ENCODE peak calls at places on chromosome 5, in five cellular contexts. W, A, K, I and N are unnamed samples. For H3K4me1 and H3K9me3, the result is how much of the 10 kb centered on the place peaks cover.

GRCh38 chr5:104937591-104937990 is 1375.0 kb upstream of the NUDT12 start:
- DNase-seq in W (no peak), A (no peak), K (no peak), I (no peak), N (no peak)

GRCh38 chr5:107951322-107951721 is 280.6 kb upstream of the EFNA5 start:
- DNase-seq in W (no peak), A (no peak), K (no peak), I (no peak), N (no peak)

GRCh38 chr5:1246711-1247431 is 21.7 kb downstream of the SLC6A18 start:
- DNase-seq in W (no peak), A (peak), K (peak), I (no peak), N (peak)

GRCh38 chr5:171264842-171265241 is 44.2 kb upstream of the TLX3 start:
- DNase-seq in W (no peak), A (no peak), K (no peak), I (no peak), N (no peak)

GRCh38 chr5:74394924-74395880 is 245.3 kb downstream of the ENC1 start:
- DNase-seq in W (no peak), A (no peak), K (no peak), I (no peak), N (peak)

GRCh38 chr5:103915081-103915480 is 352.5 kb upstream of the NUDT12 start:
- DNase-seq in W (no peak), A (no peak), K (no peak), I (no peak), N (no peak)

GRCh38 chr5:89342106-89342876 is 459.3 kb upstream of the MEF2C start:
- DNase-seq in W (peak), A (no peak), K (no peak), I (no peak), N (no peak)

GRCh38 chr5:24094081-24094480 is 550.7 kb downstream of the CDH10 start:
- DNase-seq in W (no peak), A (no peak), K (no peak), I (no peak), N (no peak)

GRCh38 chr5:107704686-107705389 is 34.1 kb upstream of the EFNA5 start:
- DNase-seq in W (no peak), A (no peak), K (no peak), I (no peak), N (no peak)

GRCh38 chr5:75512383-75513074 is 838 bp downstream of the POLK start:
- DNase-seq in W (peak), A (no peak), K (no peak), I (no peak), N (no peak)

GRCh38 chr5:159095882-159096554 is 3.7 kb downstream of the EBF1 start:
- DNase-seq in W (no peak), A (no peak), K (no peak), I (no peak), N (no peak)

GRCh38 chr5:90940227-90940995 is 381.8 kb downstream of the ADGRV1 start:
- DNase-seq in W (peak), A (peak), K (no peak), I (no peak), N (peak)

GRCh38 chr5:176533894-176534611 is 3.1 kb downstream of the RNF44 start:
- DNase-seq in W (peak), A (peak), K (no peak), I (peak), N (peak)

GRCh38 chr5:172439785-172440480 is 14.4 kb downstream of the SH3PXD2B start:
- DNase-seq in W (no peak), A (no peak), K (no peak), I (peak), N (no peak)

GRCh38 chr5:68245325-68245724 is 29.8 kb downstream of the PIK3R1 start:
- DNase-seq in W (peak), A (no peak), K (no peak), I (no peak), N (no peak)

GRCh38 chr5:180021900-180022299 is 49.7 kb downstream of the RNF130 start:
- DNase-seq in W (no peak), A (no peak), K (no peak), I (no peak), N (no peak)

GRCh38 chr5:171957591-171958251 is 48.7 kb downstream of the FBXW11 start:
- DNase-seq in W (no peak), A (no peak), K (no peak), I (no peak), N (no peak)

GRCh38 chr5:163177971-163178370 is 259.4 kb upstream of the CCNG1 start:
- DNase-seq in W (no peak), A (no peak), K (no peak), I (no peak), N (no peak)

GRCh38 chr5:120803282-120803681 is 339.2 kb downstream of the PRR16 start:
- DNase-seq in W (peak), A (no peak), K (no peak), I (no peak), N (no peak)

GRCh38 chr5:180866985-180867384 is 5.9 kb upstream of the ZFP62 start:
- DNase-seq in W (no peak), A (no peak), K (no peak), I (no peak), N (no peak)

GRCh38 chr5:66744040-66744439 is 147.8 kb downstream of the MAST4 start:
- DNase-seq in W (peak), A (no peak), K (peak), I (no peak), N (no peak)

GRCh38 chr5:167816864-167817263 is 474.6 kb upstream of the WWC1 start:
- DNase-seq in W (no peak), A (no peak), K (no peak), I (no peak), N (no peak)

GRCh38 chr5:56321236-56321881 is 88.2 kb upstream of the ANKRD55 start:
- DNase-seq in W (no peak), A (no peak), K (no peak), I (no peak), N (no peak)

GRCh38 chr5:178267876-178268275 is 35.3 kb upstream of the PHYKPL start:
- DNase-seq in W (no peak), A (no peak), K (no peak), I (no peak), N (no peak)

GRCh38 chr5:10902145-10902544 is 141.1 kb upstream of the DAP start:
- DNase-seq in W (peak), A (no peak), K (no peak), I (no peak), N (no peak)

GRCh38 chr5:54645888-54646284 is 128.3 kb downstream of the SNX18 start:
- DNase-seq in W (no peak), A (no peak), K (no peak), I (no peak), N (no peak)

GRCh38 chr5:168472329-168472728 is 13.9 kb upstream of the RARS1 start:
- DNase-seq in W (peak), A (no peak), K (no peak), I (no peak), N (no peak)

GRCh38 chr5:1706428-1706827 is 93.2 kb downstream of the MRPL36 start:
- DNase-seq in W (no peak), A (no peak), K (no peak), I (no peak), N (no peak)

GRCh38 chr5:96079075-96079474 is 117.4 kb upstream of the ELL2 start:
- DNase-seq in W (peak), A (no peak), K (no peak), I (no peak), N (no peak)

GRCh38 chr5:163089233-163089632 is 348.2 kb upstream of the CCNG1 start:
- DNase-seq in W (no peak), A (no peak), K (no peak), I (no peak), N (no peak)

GRCh38 chr5:24222866-24223265 is 421.9 kb downstream of the CDH10 start:
- DNase-seq in W (peak), A (no peak), K (no peak), I (no peak), N (no peak)

GRCh38 chr5:158701406-158702177 is 398.1 kb downstream of the EBF1 start:
- DNase-seq in W (no peak), A (no peak), K (no peak), I (peak), N (no peak)

GRCh38 chr5:62029303-62029702 is 276.7 kb upstream of the KIF2A start:
- DNase-seq in W (no peak), A (no peak), K (no peak), I (no peak), N (no peak)

GRCh38 chr5:176910161-176910560 is 11.0 kb upstream of the HK3 start:
- DNase-seq in W (no peak), A (no peak), K (no peak), I (no peak), N (no peak)

GRCh38 chr5:128844354-128844923 is 120.8 kb upstream of the SLC27A6 start:
- DNase-seq in W (peak), A (peak), K (no peak), I (no peak), N (no peak)

GRCh38 chr5:74575741-74576538 is 64.6 kb downstream of the ENC1 start:
- DNase-seq in W (peak), A (no peak), K (no peak), I (no peak), N (no peak)

GRCh38 chr5:151182501-151182900 is 24.9 kb upstream of the ANXA6 start:
- DNase-seq in W (no peak), A (no peak), K (no peak), I (no peak), N (no peak)

GRCh38 chr5:73318308-73318719 is 130.3 kb downstream of the FOXD1 start:
- DNase-seq in W (peak), A (no peak), K (no peak), I (no peak), N (no peak)

GRCh38 chr5:150500905-150501304 is 7.0 kb upstream of the NDST1 start:
- DNase-seq in W (no peak), A (no peak), K (no peak), I (no peak), N (no peak)

DNA sequence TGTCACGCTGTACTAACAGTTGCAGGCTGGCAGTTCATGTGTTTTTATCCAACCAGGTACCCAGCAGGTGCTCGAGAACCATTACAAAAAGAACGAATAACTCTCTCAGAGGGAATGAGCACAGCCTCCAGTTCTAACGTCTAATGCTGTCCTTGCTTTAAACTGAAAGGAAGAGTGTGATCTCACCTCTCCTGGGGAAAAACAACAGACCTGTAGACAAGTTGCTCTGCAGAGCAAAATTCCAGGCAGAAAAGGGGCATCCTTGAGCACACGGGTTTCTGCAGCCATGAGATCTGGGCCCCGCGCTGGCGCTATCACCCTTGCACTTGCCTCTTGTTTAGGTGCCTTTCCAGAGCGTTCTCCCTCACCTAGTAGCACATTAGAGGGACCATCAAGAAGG is 92.5 kb upstream of the DNAH5 start:
- DNase-seq in W (peak), A (no peak), K (no peak), I (no peak), N (no peak)
- H3K4me1 ChIP-seq in W (half or more), A (under half), K (under half), I (under half), N (under half)

GRCh38 chr5:139646912-139647391 is 1.2 kb upstream of the CXXC5 start:
- DNase-seq in W (no peak), A (no peak), K (no peak), I (peak), N (peak)
- H3K4me3 ChIP-seq in W (no peak), A (no peak), K (peak), I (no peak), N (no peak)

DNA sequence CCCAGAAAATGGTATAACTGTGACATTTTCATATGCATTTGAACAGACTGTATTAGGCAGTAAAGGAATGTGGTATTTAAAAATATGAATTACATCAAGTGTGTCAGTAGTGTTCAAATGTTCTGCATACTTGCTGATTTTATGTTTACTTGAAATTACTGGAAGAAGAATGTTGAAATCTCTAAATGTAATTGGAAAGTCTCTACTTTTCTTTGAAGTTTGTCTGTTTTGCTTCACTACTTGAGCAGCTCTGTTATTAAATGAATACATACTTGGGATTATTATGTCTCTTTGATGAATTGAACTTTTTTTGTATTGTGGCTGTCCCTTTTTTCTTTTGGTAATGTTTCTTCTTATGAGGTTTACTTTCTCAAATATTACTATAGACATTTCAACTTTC is 205.6 kb downstream of the TAF11L14 start:
- DNase-seq in W (no peak), A (no peak), K (no peak), I (no peak), N (no peak)
- H3K9me3 ChIP-seq in W (under half), A (under half), K (half or more), I (under half), N (under half)

DNA sequence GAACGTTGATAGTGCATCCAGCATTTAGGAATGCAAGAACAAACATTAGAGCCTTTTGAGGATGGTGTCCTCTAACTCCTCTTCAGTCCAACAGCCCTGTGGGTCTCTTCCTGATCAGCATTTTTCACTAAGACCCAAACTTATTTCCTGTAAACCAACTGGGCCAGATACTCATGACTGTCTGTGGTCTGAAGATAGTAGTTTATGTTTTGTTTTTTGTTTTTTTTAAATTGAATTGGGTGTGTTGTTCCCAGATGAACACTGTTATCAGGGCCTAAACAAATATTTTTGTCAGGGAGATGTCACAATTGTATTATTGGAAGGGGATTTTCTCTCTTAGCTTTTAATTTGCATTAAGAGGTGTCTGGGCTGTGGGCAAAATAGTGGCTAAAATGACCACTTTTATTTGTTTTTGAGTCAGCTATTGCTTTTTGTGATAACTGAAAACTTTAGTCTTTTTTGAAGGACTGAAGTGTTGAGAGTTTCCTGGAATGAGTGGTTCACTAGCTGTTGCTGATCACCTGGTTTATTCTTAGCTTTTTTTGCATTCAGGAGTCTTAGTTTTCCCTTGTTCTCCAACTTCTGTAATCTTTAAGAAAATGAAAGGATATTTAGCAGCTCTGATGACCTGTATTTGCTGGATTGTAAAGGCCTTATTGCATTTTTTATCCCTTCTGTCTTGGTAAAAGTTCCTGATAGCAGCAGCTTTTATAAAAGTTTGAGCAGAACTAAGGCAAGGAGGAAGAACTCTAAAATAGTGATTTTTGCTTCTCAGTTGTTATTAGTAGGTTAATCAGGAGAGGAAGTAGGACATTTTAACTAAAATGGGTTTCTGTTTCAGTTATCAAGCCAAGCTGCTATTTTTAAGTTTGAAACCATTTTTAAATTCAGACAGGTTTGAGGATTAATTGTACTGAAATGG is 5.5 kb downstream of the MAN2A1 start:
- DNase-seq in W (no peak), A (no peak), K (no peak), I (no peak), N (no peak)
- H3K4me1 ChIP-seq in W (under half), A (under half), K (under half), I (under half), N (under half)

GRCh38 chr5:114435220-114435481 is 73.3 kb downstream of the KCNN2 start:
- DNase-seq in W (no peak), A (no peak), K (no peak), I (no peak), N (no peak)
- H3K4me3 ChIP-seq in W (no peak), A (no peak), K (no peak), I (no peak), N (no peak)

GRCh38 chr5:141313711-141314110 is 6.9 kb downstream of the TAF7 start:
- DNase-seq in W (no peak), A (no peak), K (no peak), I (no peak), N (no peak)
- H3K9me3 ChIP-seq in W (under half), A (under half), K (half or more), I (under half), N (half or more)

GRCh38 chr5:52728686-52729085 is 59.0 kb upstream of the ITGA1 start:
- DNase-seq in W (no peak), A (no peak), K (no peak), I (no peak), N (no peak)

GRCh38 chr5:52725781-52726180 is 61.9 kb upstream of the ITGA1 start:
- DNase-seq in W (no peak), A (no peak), K (peak), I (no peak), N (peak)

GRCh38 chr5:52727568-52727967 is 60.1 kb upstream of the ITGA1 start:
- DNase-seq in W (peak), A (no peak), K (peak), I (no peak), N (no peak)

GRCh38 chr5:52728201-52728600 is 59.5 kb upstream of the ITGA1 start:
- DNase-seq in W (no peak), A (no peak), K (no peak), I (no peak), N (no peak)

GRCh38 chr5:52727001-52727400 is 60.7 kb upstream of the ITGA1 start:
- DNase-seq in W (no peak), A (no peak), K (no peak), I (no peak), N (no peak)
- H3K4me1 ChIP-seq in W (under half), A (under half), K (under half), I (under half), N (under half)

GRCh38 chr5:22850981-22851380 is 2.2 kb downstream of the CDH12 start:
- DNase-seq in W (no peak), A (no peak), K (no peak), I (no peak), N (no peak)

GRCh38 chr5:22855824-22856223 is 2.7 kb upstream of the CDH12 start:
- DNase-seq in W (no peak), A (no peak), K (no peak), I (no peak), N (no peak)

DNA sequence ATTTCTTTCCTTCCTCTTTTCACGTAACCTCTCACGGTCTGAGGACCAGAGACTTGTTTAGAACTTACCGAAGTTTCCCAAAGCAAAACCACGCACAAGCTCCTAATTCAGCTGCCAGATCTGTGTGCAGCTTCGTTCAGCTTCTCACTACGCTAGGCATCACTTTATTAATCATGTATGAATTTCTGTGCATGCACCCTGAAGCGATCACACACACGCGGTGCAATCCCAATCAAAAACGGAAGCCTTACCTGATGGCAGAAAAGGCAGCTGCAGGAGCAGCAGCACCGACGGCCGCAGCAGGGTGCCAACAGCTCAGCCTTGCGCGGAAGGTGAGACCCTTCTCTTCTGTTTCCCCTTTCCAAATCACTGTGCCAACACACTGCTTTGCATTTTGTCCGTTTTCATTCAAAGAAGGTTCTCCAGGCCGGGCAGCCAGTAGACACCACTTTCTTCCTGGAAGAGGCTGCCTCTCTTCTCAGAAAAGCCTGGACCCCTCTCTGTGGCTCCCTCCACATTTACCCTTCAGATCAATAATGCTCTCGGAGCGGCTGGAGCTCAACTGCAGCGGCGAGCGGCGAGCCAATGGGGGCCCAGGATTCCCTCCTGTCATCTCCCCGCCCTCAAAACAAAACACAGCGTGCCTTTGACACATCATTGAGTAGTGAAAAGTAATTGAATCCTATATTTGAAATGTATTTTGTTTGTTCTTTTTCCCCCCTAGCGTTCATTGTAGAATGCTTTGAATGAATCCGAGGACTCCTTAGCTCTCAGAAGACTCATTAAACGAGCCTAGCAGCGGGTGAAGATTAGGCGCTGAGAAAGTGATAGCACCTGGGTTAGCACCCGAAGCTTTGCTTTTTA is at the start of gene CDH12:
- DNase-seq in W (no peak), A (peak), K (no peak), I (no peak), N (no peak)
- H3K4me3 ChIP-seq in W (no peak), A (peak), K (peak), I (no peak), N (no peak)